ENCODE peak calls at places on chromosomes 7 and 10, in eight cellular contexts. N is esophagus muscularis mucosa; Z is CD8-positive, alpha-beta memory T cell; C is lower lobe of right lung; T is T-helper 2 cell; M is midbrain; Q is WTC11; G is heart right ventricle. A is an unnamed sample.

GRCh38 chr7:98233241-98234070 is 18.6 kb downstream of the TECPR1 start:
- DNase-seq in Q (no peak), G (no peak), T (no peak), Z (no peak), C (no peak), N (no peak), M (no peak), A (no peak)

GRCh38 chr7:118111347-118111746 is 72.6 kb upstream of the LSM8 start:
- DNase-seq in T (no peak), G (no peak), N (no peak), Q (no peak), Z (no peak), M (no peak), C (no peak), A (no peak)

GRCh38 chr10:89278034-89278535 is 23.8 kb upstream of the IFIT2 start:
- DNase-seq in M (no peak), C (no peak), T (no peak), G (peak), N (no peak), Z (no peak), Q (no peak), A (no peak)

GRCh38 chr10:84329094-84329611 is 764 bp downstream of the CCSER2 start:
- DNase-seq in Q (no peak), N (no peak), T (no peak), G (peak), M (no peak), C (no peak), Z (peak), A (no peak)

GRCh38 chr10:121694327-121694965 is 96.2 kb upstream of the FGFR2 start:
- DNase-seq in T (no peak), Z (no peak), Q (no peak), M (no peak), N (no peak), G (no peak), C (no peak), A (no peak)

GRCh38 chr10:89555688-89556445 is 20.5 kb upstream of the SLC16A12 start:
- DNase-seq in Q (peak), Z (no peak), M (no peak), T (no peak), G (no peak), N (no peak), C (no peak), A (no peak)

GRCh38 chr7:41134242-41134872 is 568.5 kb downstream of the INHBA start:
- DNase-seq in C (no peak), N (no peak), G (no peak), M (no peak), T (no peak), Q (no peak), Z (no peak), A (no peak)

GRCh38 chr10:100192350-100192749 is 6.5 kb upstream of the ERLIN1 start:
- DNase-seq in T (no peak), Q (no peak), Z (no peak), N (no peak), M (no peak), G (peak), C (no peak), A (no peak)

GRCh38 chr10:47339759-47340612 is 8.2 kb upstream of the RBP3 start:
- DNase-seq in M (no peak), Q (no peak), G (no peak), T (no peak), N (no peak), C (no peak), Z (no peak), A (no peak)

GRCh38 chr10:83469719-83470336 is 669.5 kb upstream of the GHITM start:
- DNase-seq in M (no peak), N (no peak), G (no peak), T (no peak), C (no peak), Z (no peak), Q (no peak), A (no peak)

GRCh38 chr7:23106801-23107713 is 1.5 kb downstream of the KLHL7 start:
- DNase-seq in N (no peak), Q (no peak), M (peak), T (no peak), G (no peak), C (no peak), Z (no peak), A (no peak)

GRCh38 chr10:70479161-70479531 is 579 bp downstream of the PALD1 start:
- DNase-seq in T (no peak), N (no peak), Q (no peak), C (no peak), Z (no peak), G (no peak), M (no peak), A (no peak)

GRCh38 chr7:2000153-2000687 is 232.5 kb downstream of the MAD1L1 start:
- DNase-seq in T (no peak), N (no peak), Z (no peak), C (peak), Q (no peak), M (no peak), G (no peak), A (no peak)

GRCh38 chr10:31707578-31708411 is 220.8 kb downstream of the ARHGAP12 start:
- DNase-seq in Z (no peak), Q (no peak), M (peak), T (no peak), C (peak), N (no peak), G (peak), A (no peak)

GRCh38 chr10:72087392-72087968 is 871 bp downstream of the SPOCK2 start:
- DNase-seq in T (no peak), C (no peak), N (no peak), Z (no peak), Q (peak), G (no peak), M (no peak), A (no peak)

GRCh38 chr7:43138710-43139601 is 26.5 kb downstream of the HECW1 start:
- DNase-seq in Q (no peak), T (no peak), M (no peak), G (no peak), Z (no peak), N (peak), C (no peak), A (no peak)

GRCh38 chr10:84743483-84743882 is 415.1 kb downstream of the CCSER2 start:
- DNase-seq in N (no peak), T (no peak), Z (no peak), C (no peak), G (no peak), Q (no peak), M (no peak), A (no peak)